ENCODE peak calls at places on chromosomes 4 and X, in six cellular contexts. O is GM23248, Y is tibial artery, A is brain microvascular endothelial cell, K is iPS DF 6.9, E is left ventricle myocardium inferior. P is an unnamed sample.

GRCh38 chr4:47373174-47373573 is 90.3 kb downstream of the COMMD8 start:
- DNase-seq in O (no peak), Y (no peak), A (no peak), K (no peak), E (no peak), P (no peak)

GRCh38 chr4:138401330-138401729 is 159.2 kb upstream of the SLC7A11 start:
- DNase-seq in O (no peak), Y (no peak), A (no peak), K (no peak), E (peak; percentile 39), P (no peak)

GRCh38 chr4:48653217-48654014 is 126.7 kb downstream of the FRYL start:
- DNase-seq in O (peak; percentile 73), Y (peak; percentile 68), A (peak; percentile 74), K (no peak), E (peak; percentile 57), P (peak; percentile 18)

GRCh38 chr4:55311792-55312490 is 34.1 kb upstream of the SRD5A3 start:
- DNase-seq in O (no peak), Y (no peak), A (peak; percentile 43), K (no peak), E (no peak), P (no peak)

GRCh38 chrX:129842510-129843208 is 1.0 kb downstream of the ZDHHC9 start:
- DNase-seq in O (peak; percentile 72), Y (peak; percentile 68), A (no peak), K (no peak), E (peak; percentile 18), P (no peak)

GRCh38 chr4:69849969-69850368 is 10.0 kb downstream of the SULT1E1 start:
- DNase-seq in O (no peak), Y (no peak), A (no peak), K (no peak), E (no peak), P (no peak)

GRCh38 chrX:149830192-149830873 is 48.6 kb downstream of the MAGEA9 start:
- DNase-seq in O (peak; percentile 54), Y (no peak), A (peak; percentile 28), K (no peak), E (no peak), P (no peak)

GRCh38 chrX:31423575-31424284 is 351.9 kb upstream of the FTHL17 start:
- DNase-seq in O (peak; percentile 58), Y (no peak), A (peak; percentile 65), K (no peak), E (peak; percentile 17), P (no peak)

GRCh38 chr4:1953335-1953734 is 55.4 kb downstream of the NELFA start:
- DNase-seq in O (no peak), Y (no peak), A (no peak), K (no peak), E (no peak), P (no peak)
- H3K36me3 ChIP-seq in O (peaks cover 9% of the 10 kb centered on the region), Y (peaks cover 64% of the 10 kb centered on the region), A (peaks cover 2% of the 10 kb centered on the region), K (peaks cover 15% of the 10 kb centered on the region), E (peaks cover 48% of the 10 kb centered on the region), P (no peaks in the 10 kb centered on the region)

DNA sequence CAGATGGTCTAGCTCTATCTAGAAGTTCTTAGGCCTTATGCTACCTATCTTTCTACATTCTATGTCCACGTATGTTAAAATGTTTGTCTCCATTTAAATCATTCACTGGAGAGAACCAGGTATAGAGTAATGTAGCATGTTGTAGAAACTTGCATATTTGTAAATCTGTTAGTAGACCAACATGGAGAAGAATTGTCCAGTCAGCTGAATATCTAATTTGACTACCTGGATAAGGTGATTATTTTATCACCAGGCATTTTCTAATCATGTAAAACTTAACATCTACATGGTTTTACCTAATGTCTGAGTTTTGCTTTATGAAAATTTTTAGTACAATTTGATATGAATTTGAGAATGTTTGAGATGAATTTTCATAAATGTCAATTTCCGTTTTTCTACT is 19.5 kb downstream of the REST start:
- DNase-seq in O (no peak), Y (no peak), A (no peak), K (no peak), E (no peak), P (no peak)
- H3K36me3 ChIP-seq in O (peaks cover 21% of the 10 kb centered on the region), Y (peaks cover 71% of the 10 kb centered on the region), A (peaks cover 29% of the 10 kb centered on the region), K (peaks cover 13% of the 10 kb centered on the region), E (peaks cover 62% of the 10 kb centered on the region), P (no peaks in the 10 kb centered on the region)

GRCh38 chr4:119179011-119179410 is 33.5 kb upstream of the USP53 start:
- DNase-seq in O (no peak), Y (no peak), A (no peak), K (no peak), E (no peak), P (no peak)
- H3K36me3 ChIP-seq in O (no peaks in the 10 kb centered on the region), Y (no peaks in the 10 kb centered on the region), A (no peaks in the 10 kb centered on the region), K (no peaks in the 10 kb centered on the region), E (peaks cover 8% of the 10 kb centered on the region), P (no peaks in the 10 kb centered on the region)

DNA sequence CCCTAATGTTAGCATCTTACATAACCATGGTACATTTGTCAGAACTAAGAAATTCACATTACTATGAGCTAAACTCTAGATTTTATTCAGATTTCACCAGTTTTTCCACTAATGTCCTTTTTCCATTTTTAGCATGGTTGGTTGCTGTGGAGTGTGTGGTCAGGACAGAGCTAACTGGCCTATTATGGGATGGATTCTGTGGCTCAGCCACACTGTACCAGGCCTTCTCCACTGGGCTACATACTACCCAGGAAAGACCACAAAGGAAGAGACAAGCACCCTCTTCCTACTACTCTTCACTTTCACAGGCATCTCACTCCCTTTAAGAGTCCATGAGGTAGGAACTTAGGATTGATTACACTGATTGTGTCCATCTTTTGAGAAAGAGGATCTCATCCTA is 67.4 kb downstream of the ZNF827 start:
- DNase-seq in O (no peak), Y (no peak), A (no peak), K (no peak), E (no peak), P (no peak)
- H3K36me3 ChIP-seq in O (no peaks in the 10 kb centered on the region), Y (peaks cover 15% of the 10 kb centered on the region), A (peaks cover 2% of the 10 kb centered on the region), K (no peaks in the 10 kb centered on the region), E (no peaks in the 10 kb centered on the region), P (no peaks in the 10 kb centered on the region)

GRCh38 chr4:2947926-2948325 is 15.3 kb downstream of the NOP14 start:
- DNase-seq in O (no peak), Y (no peak), A (no peak), K (no peak), E (peak; percentile 64), P (peak; percentile 49)
- H3K36me3 ChIP-seq in O (peaks cover 51% of the 10 kb centered on the region), Y (peaks cover 100% of the 10 kb centered on the region), A (peaks cover 84% of the 10 kb centered on the region), K (peaks cover 60% of the 10 kb centered on the region), E (peaks cover 97% of the 10 kb centered on the region), P (peaks cover 7% of the 10 kb centered on the region)

DNA sequence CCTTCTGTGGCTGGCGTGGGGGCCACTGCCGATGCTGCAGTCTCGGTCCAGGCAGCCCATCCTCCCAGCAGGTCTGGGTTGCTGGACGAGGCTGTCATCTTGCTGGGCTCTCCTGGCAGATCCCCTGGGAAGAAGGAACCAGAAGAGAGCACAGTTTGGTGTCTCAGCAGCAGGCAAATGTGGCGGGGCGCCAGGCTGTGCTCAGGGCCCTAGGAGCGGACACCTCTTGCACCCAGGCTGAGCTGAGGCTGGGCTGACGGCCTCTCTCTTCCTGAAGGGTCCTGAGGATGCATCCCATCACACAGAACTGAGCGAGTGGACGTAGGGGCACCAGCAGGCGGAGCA is 39.2 kb upstream of the CPLX1 start:
- DNase-seq in O (no peak), Y (no peak), A (no peak), K (no peak), E (no peak), P (no peak)
- H3K36me3 ChIP-seq in O (peaks cover 8% of the 10 kb centered on the region), Y (peaks cover 100% of the 10 kb centered on the region), A (peaks cover 59% of the 10 kb centered on the region), K (peaks cover 39% of the 10 kb centered on the region), E (peaks cover 92% of the 10 kb centered on the region), P (no peaks in the 10 kb centered on the region)

GRCh38 chr4:7016086-7016485 is 27.1 kb upstream of the TADA2B start:
- DNase-seq in O (no peak), Y (no peak), A (no peak), K (no peak), E (no peak), P (no peak)
- H3K36me3 ChIP-seq in O (peaks cover 12% of the 10 kb centered on the region), Y (peaks cover 98% of the 10 kb centered on the region), A (peaks cover 2% of the 10 kb centered on the region), K (peaks cover 12% of the 10 kb centered on the region), E (peaks cover 69% of the 10 kb centered on the region), P (peaks cover 5% of the 10 kb centered on the region)

GRCh38 chrX:154446430-154446829 is 2.5 kb downstream of the FAM50A start:
- DNase-seq in O (no peak), Y (no peak), A (no peak), K (no peak), E (no peak), P (no peak)
- H3K36me3 ChIP-seq in O (no peaks in the 10 kb centered on the region), Y (peaks cover 48% of the 10 kb centered on the region), A (peaks cover 16% of the 10 kb centered on the region), K (peaks cover 25% of the 10 kb centered on the region), E (peaks cover 44% of the 10 kb centered on the region), P (no peaks in the 10 kb centered on the region)